ENCODE peak calls at places on chromosomes 13 and 19, in six cellular contexts. T, D, A, H, I and B are unnamed samples.

GRCh38 chr13:97319088-97319487 is 97.0 kb downstream of the MBNL2 start:
- DNase-seq in T (peak), D (no peak), A (no peak), H (no peak), I (no peak), B (no peak)

GRCh38 chr13:29956771-29957170 is 106.4 kb upstream of the UBL3 start:
- DNase-seq in T (no peak), D (no peak), A (no peak), H (no peak), I (no peak), B (no peak)

GRCh38 chr19:2227415-2228156 is 8.5 kb downstream of the PLEKHJ1 start:
- DNase-seq in T (no peak), D (peak), A (peak), H (no peak), I (no peak), B (no peak)

GRCh38 chr13:110412132-110412912 is 105.2 kb downstream of the COL4A2 start:
- DNase-seq in T (peak), D (no peak), A (peak), H (peak), I (peak), B (no peak)

GRCh38 chr13:100131863-100132574 is 43.1 kb downstream of the PCCA start:
- DNase-seq in T (peak), D (no peak), A (no peak), H (peak), I (no peak), B (no peak)

GRCh38 chr13:89003656-89004055 is 1332.5 kb downstream of the SLITRK5 start:
- DNase-seq in T (peak), D (no peak), A (no peak), H (no peak), I (no peak), B (no peak)

GRCh38 chr19:2717638-2718541 is 3.3 kb downstream of the DIRAS1 start:
- DNase-seq in T (no peak), D (peak), A (no peak), H (no peak), I (no peak), B (no peak)

GRCh38 chr19:56822755-56823154 is 17.8 kb downstream of the PEG3 start:
- DNase-seq in T (no peak), D (no peak), A (no peak), H (no peak), I (no peak), B (no peak)

GRCh38 chr13:48094404-48094780 is 512 bp downstream of the MED4 start:
- DNase-seq in T (peak), D (no peak), A (peak), H (no peak), I (no peak), B (no peak)

GRCh38 chr19:45515807-45516401 is 8.6 kb downstream of the VASP start:
- DNase-seq in T (no peak), D (no peak), A (no peak), H (peak), I (peak), B (no peak)
- H3K27ac ChIP-seq in T (no peak), D (peak), A (no peak), H (peak), I (peak), B (no peak)

DNA sequence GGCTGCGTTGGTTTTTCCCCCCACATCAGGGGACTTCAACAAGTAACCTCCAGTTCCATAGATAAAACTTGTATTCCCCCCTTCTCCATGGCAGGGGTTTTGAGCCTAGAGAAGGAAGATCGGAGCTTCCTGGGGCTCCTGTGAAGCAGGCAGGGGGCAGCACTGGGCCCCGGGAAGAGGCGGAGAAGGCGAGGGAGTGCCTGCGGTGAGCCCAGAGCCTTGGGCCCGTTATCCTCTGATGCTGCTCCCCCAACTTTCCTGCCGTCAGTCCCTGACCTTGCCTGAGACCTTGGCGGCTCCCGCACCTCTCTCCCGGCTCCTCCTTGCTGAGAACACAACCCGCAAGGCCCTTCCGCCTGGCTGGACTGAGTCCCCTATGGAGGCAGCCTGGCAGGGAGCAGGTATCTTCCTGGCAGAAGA is 2.5 kb downstream of the LIPE start:
- DNase-seq in T (no peak), D (peak), A (no peak), H (no peak), I (no peak), B (no peak)
- TF ChIP-seq CTCF in T (peak), D (no peak), A (peak), H (peak), I (no peak), B (no peak)

GRCh38 chr19:28168557-28168956 is 1044.4 kb downstream of the UQCRFS1 start:
- DNase-seq in T (no peak), D (no peak), A (no peak), H (no peak), I (no peak), B (no peak)

GRCh38 chr19:28164214-28164613 is 1048.7 kb downstream of the UQCRFS1 start:
- DNase-seq in T (no peak), D (no peak), A (no peak), H (no peak), I (no peak), B (no peak)

GRCh38 chr19:28170066-28170465 is 1042.9 kb downstream of the UQCRFS1 start:
- DNase-seq in T (no peak), D (no peak), A (no peak), H (no peak), I (no peak), B (no peak)

GRCh38 chr19:28169168-28169862 is 1043.6 kb downstream of the UQCRFS1 start:
- DNase-seq in T (no peak), D (no peak), A (no peak), H (no peak), I (no peak), B (no peak)

DNA sequence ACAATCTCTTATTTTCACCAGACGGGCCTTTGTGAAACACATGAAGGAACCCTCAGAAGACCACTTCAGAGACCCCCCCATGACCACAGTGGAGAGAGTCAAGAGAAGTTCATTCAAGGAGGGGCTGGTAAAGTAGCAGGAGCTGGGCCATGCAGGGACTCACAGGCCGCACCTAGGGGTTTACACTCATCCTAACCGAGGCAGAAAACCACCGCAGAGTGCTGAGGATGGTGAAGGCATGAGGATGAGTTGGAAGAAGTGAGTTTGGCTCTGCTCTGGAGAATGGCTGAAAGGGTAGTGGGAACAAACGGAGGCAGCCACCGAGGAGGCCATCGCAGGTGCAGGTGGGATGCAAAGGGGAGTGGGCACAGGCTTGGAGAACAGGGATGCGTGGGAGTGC is 1046.9 kb downstream of the UQCRFS1 start:
- DNase-seq in T (no peak), D (no peak), A (no peak), H (no peak), I (no peak), B (no peak)
- H3K4me3 ChIP-seq in T (no peak), D (no peak), A (no peak), H (no peak), I (no peak), B (no peak)

GRCh38 chr13:38012096-38012495 is 142.5 kb upstream of the TRPC4 start:
- DNase-seq in T (no peak), D (peak), A (no peak), H (no peak), I (no peak), B (no peak)

GRCh38 chr13:38013676-38014075 is 144.1 kb upstream of the TRPC4 start:
- DNase-seq in T (no peak), D (no peak), A (no peak), H (no peak), I (no peak), B (no peak)

GRCh38 chr13:38008636-38009035 is 139.1 kb upstream of the TRPC4 start:
- DNase-seq in T (peak), D (no peak), A (no peak), H (no peak), I (no peak), B (no peak)
- H3K27ac ChIP-seq in T (no peak), D (no peak), A (no peak), H (no peak), I (no peak), B (no peak)